ENCODE peak calls at places on chromosomes 12 and 14, in four cellular contexts. K is WTC11, X is HepG2, M is K562. V is an unnamed sample.

GRCh38 chr14:102028733-102029132 is 58.1 kb downstream of the HSP90AA1 start:
- DNase-seq in K (no peak), X (no peak), M (no peak), V (no peak)

GRCh38 chr14:74954947-74955228 is 509 bp downstream of the PGF start:
- DNase-seq in K (no peak), X (no peak), M (no peak), V (no peak)

GRCh38 chr12:6532927-6533652 is 1.2 kb upstream of the GAPDH start:
- DNase-seq in K (peak; percentile 68), X (peak; percentile 84), M (peak; percentile 70), V (peak; percentile 57)

GRCh38 chr12:5456906-5457305 is 25.0 kb downstream of the NTF3 start:
- DNase-seq in K (no peak), X (no peak), M (no peak), V (no peak)

GRCh38 chr12:124273630-124274029 is 21.3 kb upstream of the RFLNA start:
- DNase-seq in K (peak; percentile 66), X (peak; percentile 90), M (peak; percentile 82), V (peak; percentile 76)

GRCh38 chr12:116332705-116333380 is 55.4 kb upstream of the MED13L start:
- DNase-seq in K (no peak), X (no peak), M (no peak), V (no peak)

GRCh38 chr12:27015730-27016076 is 1.5 kb upstream of the TM7SF3 start:
- DNase-seq in K (no peak), X (no peak), M (peak; percentile 40), V (no peak)

GRCh38 chr12:121803861-121804416 is at the start of gene SETD1B:
- DNase-seq in K (no peak), X (no peak), M (peak; percentile 78), V (no peak)

GRCh38 chr14:94974893-94975292 is 182.4 kb downstream of the DICER1 start:
- DNase-seq in K (no peak), X (no peak), M (no peak), V (no peak)

GRCh38 chr14:77746064-77746463 is 14.9 kb downstream of the SNW1 start:
- DNase-seq in K (no peak), X (no peak), M (no peak), V (no peak)

GRCh38 chr14:64234877-64235651 is 59.1 kb downstream of the ESR2 start:
- DNase-seq in K (no peak), X (no peak), M (no peak), V (no peak)

GRCh38 chr14:90874599-90874998 is 58.4 kb upstream of the TTC7B start:
- DNase-seq in K (no peak), X (no peak), M (no peak), V (no peak)

GRCh38 chr12:104764225-104765073 is 193.6 kb downstream of the SLC41A2 start:
- DNase-seq in K (no peak), X (no peak), M (no peak), V (no peak)

GRCh38 chr14:103404920-103405319 is 19.7 kb downstream of the MARK3 start:
- DNase-seq in K (no peak), X (no peak), M (no peak), V (no peak)

GRCh38 chr14:51369814-51370213 is 129.8 kb downstream of the TMX1 start:
- DNase-seq in K (peak; percentile 41), X (no peak), M (peak; percentile 11), V (no peak)

GRCh38 chr14:90332271-90332584 is 487 bp upstream of the NRDE2 start:
- DNase-seq in K (no peak), X (no peak), M (no peak), V (no peak)

GRCh38 chr14:93328546-93328945 is 4.3 kb downstream of the BTBD7 start:
- DNase-seq in K (no peak), X (no peak), M (no peak), V (no peak)

GRCh38 chr14:50319721-50320120 is 7.6 kb downstream of the DMAC2L start:
- DNase-seq in K (no peak), X (no peak), M (no peak), V (no peak)

GRCh38 chr14:31834616-31835015 is 242.5 kb upstream of the ARHGAP5 start:
- DNase-seq in K (no peak), X (peak; percentile 41), M (no peak), V (no peak)

GRCh38 chr12:9027156-9027555 is 37.8 kb downstream of the KLRG1 start:
- DNase-seq in K (no peak), X (no peak), M (no peak), V (no peak)

GRCh38 chr12:116864371-116865160 is 16.7 kb downstream of the HRK start:
- DNase-seq in K (no peak), X (peak; percentile 46), M (no peak), V (no peak)

GRCh38 chr12:113634982-113635381 is 163.3 kb upstream of the LHX5 start:
- DNase-seq in K (no peak), X (no peak), M (no peak), V (no peak)

GRCh38 chr12:54360717-54361456 is 3.4 kb downstream of the GPR84 start:
- DNase-seq in K (peak; percentile 94), X (peak; percentile 82), M (peak; percentile 93), V (peak; percentile 73)

GRCh38 chr14:100285021-100285912 is 21.0 kb downstream of the SLC25A29 start:
- DNase-seq in K (peak; percentile 80), X (peak; percentile 40), M (peak; percentile 78), V (peak; percentile 95)

GRCh38 chr12:7100239-7100638 is 8.0 kb upstream of the C1R start:
- DNase-seq in K (no peak), X (no peak), M (no peak), V (no peak)

GRCh38 chr12:85280984-85281946 is 1.2 kb downstream of the ALX1 start:
- DNase-seq in K (no peak), X (no peak), M (no peak), V (no peak)

GRCh38 chr12:57208946-57209282 is 7.7 kb upstream of the NXPH4 start:
- DNase-seq in K (no peak), X (no peak), M (no peak), V (no peak)

GRCh38 chr14:70995671-70996070 is 88.4 kb downstream of the PCNX1 start:
- DNase-seq in K (peak; percentile 33), X (peak; percentile 22), M (peak; percentile 64), V (no peak)

GRCh38 chr14:61466249-61466904 is 145.0 kb downstream of the PRKCH start:
- DNase-seq in K (peak; percentile 65), X (peak; percentile 69), M (no peak), V (no peak)

GRCh38 chr12:685388-685787 is 22.1 kb upstream of the NINJ2 start:
- DNase-seq in K (no peak), X (no peak), M (no peak), V (no peak)

GRCh38 chr12:84463756-84464495 is 448.7 kb downstream of the SLC6A15 start:
- DNase-seq in K (no peak), X (no peak), M (no peak), V (no peak)

GRCh38 chr12:32273712-32274111 is 125.6 kb upstream of the FGD4 start:
- DNase-seq in K (peak; percentile 49), X (no peak), M (peak; percentile 77), V (no peak)

GRCh38 chr14:65303185-65303901 is 109.2 kb upstream of the FUT8 start:
- DNase-seq in K (no peak), X (no peak), M (no peak), V (no peak)

GRCh38 chr12:49369723-49370145 is 2.5 kb downstream of the SPATS2 start:
- DNase-seq in K (peak; percentile 28), X (peak; percentile 41), M (peak; percentile 77), V (peak; percentile 64)
- TF ChIP-seq ELF4 in K (no peak), X (no peak), M (no peak), V (no peak)

DNA sequence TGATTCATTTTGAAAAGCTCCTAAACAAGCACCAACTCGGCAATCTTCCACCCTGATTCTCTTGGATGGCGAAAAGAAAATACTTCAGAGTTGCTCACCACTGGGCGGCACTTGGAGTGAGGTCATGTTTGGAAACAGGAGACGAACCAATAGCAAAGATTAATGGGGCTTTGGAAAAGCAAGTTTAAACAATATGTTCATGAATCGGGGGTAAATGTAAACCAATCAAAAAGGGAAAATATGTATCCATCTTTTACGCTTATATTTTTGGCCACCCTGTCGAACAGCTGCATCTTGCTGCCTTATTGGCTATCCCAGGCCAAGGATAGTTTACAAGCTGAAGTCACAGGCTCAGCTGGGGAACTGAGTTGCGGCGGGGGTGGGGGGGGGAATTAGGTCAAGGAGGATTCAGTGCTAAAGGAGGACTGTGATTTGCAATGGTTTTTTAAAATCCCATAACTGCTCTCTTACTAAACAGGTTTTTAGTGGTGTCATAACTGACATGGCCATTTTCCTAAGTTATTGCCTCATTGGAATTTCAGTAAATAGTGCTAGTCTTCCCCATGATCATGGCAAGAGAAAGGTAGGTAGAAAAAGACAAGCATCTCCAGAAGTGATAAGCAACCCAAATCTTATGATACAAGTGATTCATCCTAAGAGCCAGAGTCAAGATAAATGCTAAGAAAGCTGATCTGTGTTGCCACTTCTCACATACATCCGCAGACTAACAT is 210.6 kb downstream of the PHLDA1 start:
- DNase-seq in K (no peak), X (no peak), M (no peak), V (no peak)
- TF ChIP-seq ELF4 in K (no peak), X (no peak), M (no peak), V (no peak)

GRCh38 chr12:110252716-110253115 is 28.3 kb upstream of the ATP2A2 start:
- DNase-seq in K (no peak), X (no peak), M (no peak), V (no peak)

GRCh38 chr12:110258466-110258865 is 22.6 kb upstream of the ATP2A2 start:
- DNase-seq in K (no peak), X (no peak), M (no peak), V (no peak)

GRCh38 chr12:110254971-110255540 is 26.0 kb upstream of the ATP2A2 start:
- DNase-seq in K (no peak), X (no peak), M (no peak), V (no peak)

GRCh38 chr12:110253176-110253575 is 27.9 kb upstream of the ATP2A2 start:
- DNase-seq in K (no peak), X (no peak), M (peak; percentile 60), V (no peak)

GRCh38 chr12:110256780-110257431 is 24.1 kb upstream of the ATP2A2 start:
- DNase-seq in K (no peak), X (no peak), M (no peak), V (no peak)
- TF ChIP-seq ELF4 in K (no peak), X (no peak), M (no peak), V (no peak)

GRCh38 chr12:93356214-93356613 is 21.5 kb upstream of the NUDT4 start:
- DNase-seq in K (no peak), X (no peak), M (peak; percentile 75), V (no peak)

GRCh38 chr12:93361159-93361919 is 16.4 kb upstream of the NUDT4 start:
- DNase-seq in K (no peak), X (no peak), M (no peak), V (no peak)

GRCh38 chr12:93358821-93359220 is 18.9 kb upstream of the NUDT4 start:
- DNase-seq in K (no peak), X (no peak), M (no peak), V (no peak)

GRCh38 chr12:93352321-93352720 is 25.4 kb upstream of the NUDT4 start:
- DNase-seq in K (no peak), X (no peak), M (no peak), V (no peak)

DNA sequence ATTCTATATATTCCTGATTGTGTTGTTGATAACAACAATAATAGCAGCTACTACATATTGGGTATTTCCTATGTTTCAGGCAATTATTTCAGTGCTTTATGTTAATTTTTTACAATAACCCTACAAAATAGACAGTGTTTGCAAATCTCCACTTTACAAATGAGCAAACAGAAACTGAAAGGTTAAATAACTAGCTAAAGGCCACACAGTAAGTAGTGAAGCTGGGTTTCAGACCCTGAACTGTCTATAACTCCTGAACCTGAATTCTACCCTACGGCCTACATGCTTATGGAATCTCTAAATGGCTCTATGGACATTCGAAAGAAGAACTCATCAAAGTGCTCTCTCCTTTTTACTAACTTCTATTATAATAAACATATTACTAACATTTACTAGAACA is 19.7 kb upstream of the NUDT4 start:
- DNase-seq in K (no peak), X (no peak), M (no peak), V (no peak)
- TF ChIP-seq ELF4 in K (no peak), X (no peak), M (no peak), V (no peak)